ENCODE peak calls at places on chromosomes 11 and 22, in ten cellular contexts. Q is lower lobe of right lung; A is fibroblast of mammary gland; S is NCI-H748 treated with DMSO at 0.1 percent for 48 hours; E is activated naive CD8-positive, alpha-beta T cell treated with anti-CD3 and anti-CD28 coated beads, Interleukin-2, amount 50 U/mL, for 24 hours; V is transverse colon; K is M059J; N is body of pancreas; G is epithelial cell of esophagus; F is cardiac muscle cell. T is an unnamed sample.

GRCh38 chr11:57248780-57249383 is 11.8 kb upstream of the APLNR start:
- DNase-seq in N (peak), A (peak), E (peak), F (peak), Q (peak), V (peak), G (peak), K (peak), S (peak), T (peak)

GRCh38 chr22:20654343-20655208 is 119.3 kb upstream of the SERPIND1 start:
- DNase-seq in Q (peak), G (no peak), K (no peak), V (no peak), S (no peak), E (no peak), N (no peak), A (no peak), F (no peak), T (no peak)

GRCh38 chr11:84747871-84748270 is 879.3 kb downstream of the DLG2 start:
- DNase-seq in Q (no peak), G (no peak), S (no peak), K (no peak), F (no peak), A (peak), E (no peak), N (no peak), V (no peak), T (no peak)

GRCh38 chr11:96036863-96037262 is 113.0 kb upstream of the MTMR2 start:
- DNase-seq in K (no peak), G (peak), E (no peak), A (no peak), F (no peak), N (no peak), Q (no peak), V (no peak), S (no peak), T (no peak)

GRCh38 chr11:74388678-74389327 is 9.4 kb downstream of the PGM2L1 start:
- DNase-seq in S (peak), G (peak), V (peak), E (peak), F (peak), Q (no peak), A (peak), N (peak), K (peak), T (peak)

GRCh38 chr11:85934599-85935169 is 79.5 kb downstream of the CCDC83 start:
- DNase-seq in E (no peak), Q (no peak), K (no peak), N (peak), A (peak), F (no peak), V (no peak), S (no peak), G (no peak), T (no peak)

GRCh38 chr11:101466352-101466751 is 117.5 kb downstream of the TRPC6 start:
- DNase-seq in F (peak), G (no peak), K (peak), E (no peak), S (peak), N (no peak), V (no peak), A (no peak), Q (no peak), T (no peak)

GRCh38 chr22:49261616-49262015 is 566.1 kb downstream of the BRD1 start:
- DNase-seq in F (no peak), N (no peak), A (no peak), K (no peak), G (no peak), E (no peak), S (no peak), V (no peak), Q (no peak), T (no peak)

GRCh38 chr22:19767427-19768380 is 7.1 kb downstream of the TBX1 start:
- DNase-seq in F (no peak), E (no peak), G (no peak), Q (no peak), N (no peak), A (no peak), S (no peak), V (no peak), K (no peak), T (no peak)

GRCh38 chr22:29016067-29016938 is 45.3 kb downstream of the C22orf31 start:
- DNase-seq in G (no peak), V (no peak), A (no peak), E (peak), Q (no peak), K (no peak), F (no peak), S (no peak), N (no peak), T (no peak)

GRCh38 chr22:39954584-39955055 is 5.6 kb upstream of the TMA7B start:
- DNase-seq in E (no peak), V (no peak), A (peak), S (no peak), Q (no peak), K (peak), N (no peak), G (no peak), F (no peak), T (peak)

GRCh38 chr11:87239531-87239930 is 201.8 kb downstream of the TMEM135 start:
- DNase-seq in A (no peak), Q (no peak), K (no peak), V (no peak), S (no peak), N (no peak), F (no peak), G (no peak), E (no peak), T (no peak)

GRCh38 chr22:46432164-46433068 is 96.9 kb downstream of the TRMU start:
- DNase-seq in Q (no peak), K (no peak), F (no peak), E (peak), V (peak), G (no peak), A (no peak), S (no peak), N (no peak), T (no peak)

GRCh38 chr22:33519140-33519973 is 400.9 kb downstream of the LARGE1 start:
- DNase-seq in S (no peak), E (peak), V (peak), F (peak), N (peak), Q (no peak), K (peak), A (peak), G (no peak), T (peak)

GRCh38 chr22:42069801-42070516 is 653 bp downstream of the NAGA start:
- DNase-seq in K (no peak), V (no peak), N (no peak), G (no peak), E (no peak), F (no peak), Q (no peak), A (no peak), S (no peak), T (peak)

GRCh38 chr11:3003396-3004231 is 11.5 kb upstream of the NAP1L4 start:
- DNase-seq in K (no peak), F (no peak), Q (no peak), E (no peak), G (peak), N (no peak), V (no peak), A (no peak), S (no peak), T (no peak)

GRCh38 chr11:623999-624704 is 603 bp downstream of the CDHR5 start:
- DNase-seq in S (no peak), G (peak), F (no peak), V (peak), K (peak), E (no peak), Q (no peak), N (no peak), A (peak), T (no peak)

GRCh38 chr11:14583252-14584105 is 60.1 kb upstream of the PDE3B start:
- DNase-seq in F (no peak), S (no peak), Q (no peak), G (no peak), K (no peak), V (peak), N (peak), E (no peak), A (no peak), T (no peak)

GRCh38 chr11:86440305-86440716 is 65.6 kb downstream of the CCDC81 start:
- DNase-seq in N (no peak), G (no peak), F (no peak), Q (no peak), A (peak), V (no peak), E (no peak), K (no peak), S (no peak), T (peak)

GRCh38 chr22:50315289-50316113 is 8.1 kb upstream of the PLXNB2 start:
- DNase-seq in K (no peak), G (no peak), Q (no peak), N (no peak), F (no peak), E (no peak), V (no peak), A (no peak), S (no peak), T (no peak)

GRCh38 chr11:38356255-38356654 is 1758.2 kb upstream of the RAG2 start:
- DNase-seq in F (no peak), G (no peak), A (no peak), N (no peak), S (no peak), V (no peak), K (no peak), E (no peak), Q (no peak), T (peak)

GRCh38 chr22:36365020-36365411 is 22.8 kb downstream of the MYH9 start:
- DNase-seq in A (peak), F (no peak), K (peak), G (peak), E (peak), N (no peak), Q (peak), S (no peak), V (peak), T (peak)

GRCh38 chr11:134541355-134541754 is 129.3 kb upstream of the B3GAT1 start:
- DNase-seq in E (no peak), Q (no peak), N (no peak), A (no peak), K (no peak), V (no peak), G (no peak), F (no peak), S (no peak), T (no peak)

GRCh38 chr11:66725646-66726045 is 3.4 kb downstream of the SPTBN2 start:
- DNase-seq in G (no peak), Q (no peak), E (no peak), S (no peak), A (no peak), N (no peak), V (no peak), F (peak), K (no peak), T (peak)

GRCh38 chr11:111974451-111974850 is 37.3 kb downstream of the DIXDC1 start:
- DNase-seq in G (no peak), E (no peak), S (no peak), K (peak), A (no peak), N (no peak), Q (no peak), V (no peak), F (no peak), T (no peak)

GRCh38 chr11:92306966-92307504 is 82.4 kb downstream of the FAT3 start:
- DNase-seq in Q (no peak), G (peak), S (no peak), V (no peak), K (peak), A (no peak), F (no peak), E (no peak), N (no peak), T (no peak)

GRCh38 chr11:10351768-10352641 is 47.1 kb downstream of the ADM start:
- DNase-seq in V (peak), N (peak), E (no peak), S (peak), A (peak), Q (no peak), F (peak), K (peak), G (peak), T (peak)

GRCh38 chr11:79594839-79595238 is 154.0 kb upstream of the TENM4 start:
- DNase-seq in F (no peak), G (no peak), Q (no peak), N (no peak), S (no peak), A (no peak), K (no peak), V (no peak), E (no peak), T (no peak)

GRCh38 chr11:82889133-82890001 is 10.9 kb downstream of the PRCP start:
- DNase-seq in V (no peak), Q (peak), E (no peak), S (no peak), F (no peak), G (no peak), N (no peak), A (peak), K (no peak), T (no peak)

GRCh38 chr22:33112606-33113005 is 54.4 kb upstream of the SYN3 start:
- DNase-seq in N (no peak), G (no peak), S (peak), Q (no peak), K (no peak), A (no peak), V (no peak), F (peak), E (no peak), T (no peak)

GRCh38 chr11:68889948-68890446 is 13.6 kb downstream of the MRPL21 start:
- DNase-seq in A (peak), K (no peak), N (no peak), V (peak), E (peak), G (peak), Q (no peak), F (peak), S (no peak), T (peak)